ENCODE peak calls at places on chromosomes 5 and 9, in five cellular contexts. V, O, R, A and T are unnamed samples.

GRCh38 chr9:70949239-70949638 is 172.2 kb downstream of the TRPM3 start:
- DNase-seq in V (no peak), O (no peak), R (no peak), A (no peak), T (no peak)

GRCh38 chr5:116554764-116555163 is 19.9 kb downstream of the SEMA6A start:
- DNase-seq in V (no peak), O (no peak), R (no peak), A (no peak), T (no peak)

GRCh38 chr5:37869221-37869620 is 29.4 kb upstream of the GDNF start:
- DNase-seq in V (no peak), O (no peak), R (no peak), A (no peak), T (no peak)

GRCh38 chr5:109038209-109038840 is 290.6 kb downstream of the FER start:
- DNase-seq in V (no peak), O (no peak), R (no peak), A (no peak), T (no peak)

GRCh38 chr5:66960373-66961137 is 236.0 kb downstream of the CD180 start:
- DNase-seq in V (no peak), O (no peak), R (no peak), A (peak; percentile 72), T (peak; percentile 22)

GRCh38 chr9:133664173-133664572 is 28.0 kb downstream of the DBH start:
- DNase-seq in V (no peak), O (no peak), R (no peak), A (no peak), T (no peak)

GRCh38 chr5:161846731-161847130 is 1.2 kb upstream of the GABRA1 start:
- DNase-seq in V (no peak), O (no peak), R (no peak), A (peak; percentile 0), T (peak; percentile 42)

GRCh38 chr5:38738898-38739743 is 106.7 kb upstream of the OSMR start:
- DNase-seq in V (no peak), O (no peak), R (no peak), A (peak; percentile 46), T (no peak)

DNA sequence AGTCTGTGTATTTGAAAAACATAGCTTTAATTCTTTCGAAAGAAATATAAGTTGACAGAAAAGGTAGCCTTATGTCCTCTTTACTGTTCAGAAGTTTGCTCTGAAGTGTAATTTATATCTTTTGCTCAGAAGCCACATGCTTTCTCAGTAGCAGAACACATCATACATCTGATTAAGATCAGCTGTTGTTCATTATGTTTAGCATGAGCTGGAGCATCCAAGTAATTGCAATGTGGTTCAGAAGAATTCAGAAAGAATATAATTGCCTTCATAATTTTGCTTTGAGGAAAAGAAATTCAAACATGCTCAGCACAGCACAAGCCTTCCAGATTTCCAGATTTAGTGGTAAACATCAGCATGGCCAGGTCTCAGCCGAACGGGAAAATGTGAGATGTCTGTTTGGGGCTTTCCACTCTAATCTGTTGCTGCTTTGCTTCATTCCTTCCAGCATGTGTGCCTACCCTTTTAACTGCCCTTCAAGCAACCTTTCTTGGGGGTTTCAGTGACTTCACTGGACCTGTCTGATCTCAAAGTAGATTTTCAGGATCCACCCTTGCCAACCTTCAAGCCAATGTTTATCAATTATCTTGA is 66.0 kb downstream of the ITGA1 start:
- DNase-seq in V (no peak), O (no peak), R (no peak), A (no peak), T (no peak)
- TF ChIP-seq CTCF in V (no peak), O (no peak), R (no peak), A (no peak), T (no peak)

GRCh38 chr9:98503867-98504800 is 204.6 kb downstream of the GABBR2 start:
- DNase-seq in V (no peak), O (peak; percentile 10), R (no peak), A (no peak), T (no peak)
- H3K36me3 ChIP-seq in V (no peaks in the 10 kb centered on the region), O (no peaks in the 10 kb centered on the region), R (no peaks in the 10 kb centered on the region), A (no peaks in the 10 kb centered on the region), T (no peaks in the 10 kb centered on the region)

GRCh38 chr5:1409386-1410110 is 35.7 kb downstream of the SLC6A3 start:
- DNase-seq in V (no peak), O (no peak), R (no peak), A (peak; percentile 3), T (no peak)

GRCh38 chr5:1404062-1404461 is 41.2 kb downstream of the SLC6A3 start:
- DNase-seq in V (no peak), O (no peak), R (no peak), A (no peak), T (no peak)

GRCh38 chr5:1405121-1405520 is 40.1 kb downstream of the SLC6A3 start:
- DNase-seq in V (no peak), O (no peak), R (no peak), A (no peak), T (no peak)

GRCh38 chr5:1405539-1406530 is 39.4 kb downstream of the SLC6A3 start:
- DNase-seq in V (no peak), O (no peak), R (no peak), A (no peak), T (no peak)

DNA sequence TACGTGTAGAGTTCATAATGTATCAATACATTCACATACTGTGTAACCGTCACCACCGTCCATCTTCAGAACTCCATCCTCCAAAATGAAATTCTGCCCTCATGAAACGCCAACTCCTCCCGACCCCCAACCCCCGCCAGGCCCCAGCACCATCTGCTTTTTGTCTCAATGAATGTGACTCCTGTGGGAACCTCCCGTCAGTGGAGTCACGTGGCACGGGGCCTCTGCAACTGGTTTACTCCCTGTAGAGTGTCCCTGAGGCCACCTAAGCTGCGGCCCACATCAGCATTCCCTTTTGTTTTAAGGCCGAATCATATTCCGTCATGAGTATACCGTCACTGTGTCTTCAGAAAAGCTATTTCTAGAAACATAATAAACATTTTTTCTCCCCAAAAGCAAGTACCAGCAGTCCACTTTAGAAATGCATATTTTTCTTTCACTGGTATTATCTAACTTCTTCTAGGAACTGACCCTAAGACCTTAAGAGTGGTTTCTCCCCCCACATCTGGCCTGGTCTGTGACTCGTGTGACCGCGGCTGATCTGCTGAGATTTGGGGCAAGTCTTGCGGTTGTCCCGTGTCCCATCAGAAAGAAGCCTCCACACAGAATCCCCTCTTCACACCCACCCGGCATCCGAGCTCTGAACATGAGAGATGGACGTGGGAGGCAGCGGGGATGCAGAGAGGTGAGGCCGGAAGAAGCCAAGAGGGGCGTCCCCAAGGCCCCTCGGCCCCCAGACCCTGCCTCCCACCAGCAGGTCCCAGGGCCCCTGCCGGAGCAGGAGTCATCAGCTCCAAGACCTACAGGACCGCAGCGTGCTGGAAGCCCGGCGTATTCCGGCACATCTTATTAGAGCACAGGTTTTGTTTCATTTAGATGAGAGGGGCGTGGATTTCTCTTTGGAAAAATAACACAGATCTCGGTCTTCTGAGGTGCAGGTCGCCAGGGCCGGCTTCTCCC is 38.3 kb downstream of the SLC6A3 start:
- DNase-seq in V (no peak), O (no peak), R (no peak), A (no peak), T (no peak)
- TF ChIP-seq CTCF in V (no peak), O (no peak), R (no peak), A (no peak), T (no peak)

DNA sequence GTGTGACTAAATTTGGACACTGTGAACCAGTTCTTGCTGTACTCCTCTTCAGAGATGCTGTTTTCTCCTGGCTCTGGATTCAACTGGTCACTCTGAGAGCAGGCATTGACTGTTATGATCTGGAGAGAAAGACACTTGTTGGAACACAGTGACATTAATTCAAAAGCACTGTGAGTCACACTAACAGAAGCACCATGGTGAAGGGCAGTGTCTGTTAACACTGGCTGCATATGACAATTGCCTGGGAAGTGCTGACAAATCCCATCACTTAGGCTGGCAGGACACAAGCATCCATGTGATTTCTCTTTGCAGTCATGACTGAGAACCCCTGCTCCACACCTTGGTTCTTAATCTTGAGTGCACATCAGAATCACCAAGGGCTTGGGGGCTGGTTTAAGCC is 132.4 kb downstream of the TRPM6 start:
- DNase-seq in V (no peak), O (no peak), R (no peak), A (no peak), T (no peak)
- H3K36me3 ChIP-seq in V (no peaks in the 10 kb centered on the region), O (peaks cover 2% of the 10 kb centered on the region), R (peaks cover 3% of the 10 kb centered on the region), A (no peaks in the 10 kb centered on the region), T (no peaks in the 10 kb centered on the region)

DNA sequence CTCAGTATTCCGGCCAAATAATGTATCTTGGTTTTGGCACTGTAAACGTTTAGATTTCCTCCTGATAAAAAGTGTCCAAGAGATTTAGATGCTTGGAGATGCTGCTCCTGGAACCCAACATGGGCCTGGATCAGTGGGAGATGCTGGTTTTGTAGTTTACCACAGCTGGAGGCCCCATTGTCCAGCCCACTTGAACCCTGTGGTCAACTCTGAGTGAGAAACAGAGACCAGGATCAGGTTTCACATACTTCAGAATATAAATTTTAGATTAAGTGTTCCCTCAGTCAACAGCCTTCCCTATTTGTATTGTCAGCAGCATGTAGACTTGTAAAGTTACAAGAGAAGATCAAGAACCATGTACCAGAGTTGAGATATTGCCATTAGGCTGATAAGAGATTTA is 144.7 kb upstream of the C9orf72 start:
- DNase-seq in V (no peak), O (no peak), R (no peak), A (no peak), T (no peak)
- TF ChIP-seq CTCF in V (no peak), O (no peak), R (no peak), A (no peak), T (no peak)

GRCh38 chr9:92709240-92709639 is 39.3 kb upstream of the IPPK start:
- DNase-seq in V (no peak), O (no peak), R (no peak), A (peak; percentile 9), T (no peak)

GRCh38 chr9:92704528-92704927 is 34.6 kb upstream of the IPPK start:
- DNase-seq in V (no peak), O (no peak), R (no peak), A (peak; percentile 20), T (no peak)

GRCh38 chr9:92709954-92710353 is 40.0 kb upstream of the IPPK start:
- DNase-seq in V (no peak), O (no peak), R (no peak), A (no peak), T (no peak)

GRCh38 chr9:92707530-92707929 is 37.6 kb upstream of the IPPK start:
- DNase-seq in V (no peak), O (no peak), R (no peak), A (peak; percentile 34), T (no peak)

DNA sequence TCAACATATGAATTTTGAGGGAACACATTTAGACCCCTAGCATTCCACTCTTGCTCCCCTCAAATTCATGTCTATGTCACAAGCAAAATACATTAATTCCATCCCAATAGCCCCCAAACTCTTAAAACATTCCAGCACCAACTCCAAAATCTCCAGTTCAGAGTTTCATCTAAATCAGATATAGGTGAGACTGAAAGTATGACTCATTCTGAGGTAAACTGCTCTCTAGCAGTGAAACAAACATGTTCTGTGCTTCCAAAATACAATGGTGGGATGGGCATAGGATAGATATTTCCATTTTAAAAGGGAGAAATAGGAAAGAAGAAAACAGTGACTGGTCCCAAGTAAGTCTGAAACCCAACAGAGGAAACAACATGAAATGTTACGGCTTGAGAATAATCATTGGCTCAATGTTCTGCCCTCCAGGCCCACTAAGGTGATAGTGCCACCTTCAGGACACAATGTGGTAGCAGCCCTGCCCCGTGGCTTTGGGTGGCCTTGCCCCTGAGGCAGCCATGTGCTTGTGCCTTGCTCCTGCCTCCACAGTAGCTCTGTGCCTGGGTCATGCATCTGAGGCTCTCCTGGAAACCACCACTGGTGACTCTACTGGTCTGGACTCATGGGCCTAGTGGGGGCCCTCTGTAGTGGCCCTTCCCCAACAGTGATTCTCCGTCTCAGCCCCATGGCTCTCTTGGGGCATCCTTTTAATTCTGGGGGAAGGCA is 36.4 kb upstream of the IPPK start:
- DNase-seq in V (no peak), O (no peak), R (no peak), A (no peak), T (no peak)
- H3K36me3 ChIP-seq in V (no peaks in the 10 kb centered on the region), O (peaks cover 12% of the 10 kb centered on the region), R (peaks cover 6% of the 10 kb centered on the region), A (no peaks in the 10 kb centered on the region), T (no peaks in the 10 kb centered on the region)

GRCh38 chr9:69149321-69149807 is 24.7 kb upstream of the TJP2 start:
- DNase-seq in V (no peak), O (no peak), R (no peak), A (peak; percentile 87), T (peak; percentile 47)
- TF ChIP-seq CTCF in V (no peak), O (no peak), R (no peak), A (peak; percentile 64), T (peak; percentile 31)